ENCODE peak calls at places on chromosomes 2 and 18, in eight cellular contexts. F, S, K, I, G, W, X and C are unnamed samples.

GRCh38 chr2:173043897-173044472 is 31.7 kb upstream of the MAP3K20 start:
- DNase-seq in S (no peak), K (no peak), W (no peak), F (no peak), G (no peak), X (no peak), I (no peak), C (no peak)

GRCh38 chr18:54223568-54224241 is 764 bp downstream of the MBD2 start:
- DNase-seq in G (peak), K (peak), I (peak), X (peak), F (peak), S (peak), W (peak), C (peak)

GRCh38 chr2:119106301-119106897 is 52.2 kb downstream of the C1QL2 start:
- DNase-seq in X (peak), W (no peak), G (peak), S (no peak), I (no peak), F (no peak), K (peak), C (no peak)

GRCh38 chr2:40279001-40279400 is 172.9 kb downstream of the SLC8A1 start:
- DNase-seq in K (no peak), G (no peak), X (no peak), F (no peak), S (no peak), I (no peak), W (no peak), C (no peak)

GRCh38 chr2:12048551-12048950 is 302.1 kb downstream of the LPIN1 start:
- DNase-seq in G (no peak), F (no peak), S (no peak), W (no peak), K (no peak), I (no peak), X (no peak), C (no peak)

GRCh38 chr2:3463914-3464313 is 55.4 kb downstream of the ADI1 start:
- DNase-seq in I (no peak), G (no peak), K (no peak), X (peak), W (no peak), S (no peak), F (no peak), C (no peak)

GRCh38 chr18:3923750-3924149 is 473.8 kb downstream of the TGIF1 start:
- DNase-seq in G (no peak), K (no peak), F (no peak), S (no peak), X (no peak), W (no peak), I (no peak), C (no peak)

GRCh38 chr2:218876562-218877219 is 4.0 kb upstream of the WNT10A start:
- DNase-seq in I (peak), S (peak), F (peak), G (peak), X (no peak), K (peak), W (no peak), C (no peak)

GRCh38 chr2:1153959-1154358 is 203.3 kb downstream of the SNTG2 start:
- DNase-seq in X (no peak), I (no peak), K (peak), G (peak), F (no peak), S (peak), W (no peak), C (peak)

GRCh38 chr2:132977812-132978529 is 308.0 kb upstream of the LYPD1 start:
- DNase-seq in F (no peak), I (no peak), W (no peak), K (no peak), S (no peak), G (no peak), X (no peak), C (no peak)

GRCh38 chr2:101900375-101900774 is 91.4 kb upstream of the IL1R2 start:
- DNase-seq in W (no peak), S (no peak), I (no peak), G (no peak), X (no peak), K (no peak), F (no peak), C (no peak)

GRCh38 chr2:8623958-8624591 is 57.8 kb upstream of the ID2 start:
- DNase-seq in X (no peak), G (peak), S (no peak), F (no peak), I (no peak), K (no peak), W (no peak), C (no peak)

GRCh38 chr2:70771446-70771845 is 3.4 kb upstream of the ADD2 start:
- DNase-seq in G (no peak), X (no peak), I (no peak), S (no peak), W (no peak), K (no peak), F (no peak), C (no peak)

GRCh38 chr2:238971318-238972145 is 123.6 kb downstream of the TWIST2 start:
- DNase-seq in G (no peak), W (no peak), I (no peak), K (no peak), S (no peak), F (no peak), X (no peak), C (no peak)

GRCh38 chr18:24837065-24837464 is 376.6 kb downstream of the HRH4 start:
- DNase-seq in G (no peak), K (no peak), S (no peak), I (no peak), W (no peak), X (no peak), F (no peak), C (no peak)

GRCh38 chr2:203782262-203782976 is 76.0 kb downstream of the CD28 start:
- DNase-seq in I (peak), S (no peak), F (peak), K (peak), W (no peak), X (no peak), G (peak), C (peak)

GRCh38 chr2:54899576-54900200 is 150.6 kb downstream of the RTN4 start:
- DNase-seq in I (no peak), K (no peak), W (no peak), G (peak), F (peak), S (peak), X (no peak), C (no peak)

GRCh38 chr2:40401896-40402295 is 50.0 kb downstream of the SLC8A1 start:
- DNase-seq in G (no peak), X (no peak), S (no peak), K (no peak), I (no peak), W (no peak), F (peak), C (no peak)

GRCh38 chr2:238087211-238087610 is 12.9 kb upstream of the ESPNL start:
- DNase-seq in K (no peak), S (no peak), X (no peak), I (no peak), W (no peak), F (no peak), G (no peak), C (no peak)

GRCh38 chr2:192952254-192952653 is 757.5 kb upstream of the TMEFF2 start:
- DNase-seq in I (no peak), F (no peak), W (no peak), S (no peak), K (no peak), G (no peak), X (no peak), C (no peak)

GRCh38 chr2:232028631-232029030 is 67.1 kb downstream of the DIS3L2 start:
- DNase-seq in G (no peak), S (no peak), W (no peak), F (no peak), K (no peak), X (no peak), I (no peak), C (peak)

GRCh38 chr18:59079264-59079972 is 60.3 kb upstream of the SEC11C start:
- DNase-seq in W (no peak), I (no peak), X (no peak), G (no peak), K (no peak), F (no peak), S (peak), C (no peak)

GRCh38 chr2:134398300-134398699 is 144.4 kb downstream of the MGAT5 start:
- DNase-seq in F (no peak), X (no peak), K (no peak), I (no peak), G (no peak), W (no peak), S (no peak), C (no peak)
- TF ChIP-seq POLR2A in F (no peak), X (no peak), K (no peak), I (no peak), G (no peak), W (no peak), S (no peak), C (no peak)

GRCh38 chr2:199848323-199848722 is 2.7 kb downstream of the FTCDNL1 start:
- DNase-seq in I (no peak), K (no peak), X (no peak), G (no peak), W (no peak), F (no peak), S (no peak), C (no peak)

GRCh38 chr2:199851499-199851816 is 466 bp upstream of the FTCDNL1 start:
- DNase-seq in X (no peak), G (no peak), K (no peak), F (no peak), S (no peak), W (no peak), I (no peak), C (no peak)

GRCh38 chr2:199851886-199852285 is 894 bp upstream of the FTCDNL1 start:
- DNase-seq in K (no peak), F (no peak), G (no peak), X (no peak), W (no peak), I (no peak), S (no peak), C (no peak)

GRCh38 chr2:199850250-199850717 is 708 bp downstream of the FTCDNL1 start:
- DNase-seq in F (no peak), W (no peak), S (no peak), K (no peak), I (no peak), X (no peak), G (no peak), C (no peak)

DNA sequence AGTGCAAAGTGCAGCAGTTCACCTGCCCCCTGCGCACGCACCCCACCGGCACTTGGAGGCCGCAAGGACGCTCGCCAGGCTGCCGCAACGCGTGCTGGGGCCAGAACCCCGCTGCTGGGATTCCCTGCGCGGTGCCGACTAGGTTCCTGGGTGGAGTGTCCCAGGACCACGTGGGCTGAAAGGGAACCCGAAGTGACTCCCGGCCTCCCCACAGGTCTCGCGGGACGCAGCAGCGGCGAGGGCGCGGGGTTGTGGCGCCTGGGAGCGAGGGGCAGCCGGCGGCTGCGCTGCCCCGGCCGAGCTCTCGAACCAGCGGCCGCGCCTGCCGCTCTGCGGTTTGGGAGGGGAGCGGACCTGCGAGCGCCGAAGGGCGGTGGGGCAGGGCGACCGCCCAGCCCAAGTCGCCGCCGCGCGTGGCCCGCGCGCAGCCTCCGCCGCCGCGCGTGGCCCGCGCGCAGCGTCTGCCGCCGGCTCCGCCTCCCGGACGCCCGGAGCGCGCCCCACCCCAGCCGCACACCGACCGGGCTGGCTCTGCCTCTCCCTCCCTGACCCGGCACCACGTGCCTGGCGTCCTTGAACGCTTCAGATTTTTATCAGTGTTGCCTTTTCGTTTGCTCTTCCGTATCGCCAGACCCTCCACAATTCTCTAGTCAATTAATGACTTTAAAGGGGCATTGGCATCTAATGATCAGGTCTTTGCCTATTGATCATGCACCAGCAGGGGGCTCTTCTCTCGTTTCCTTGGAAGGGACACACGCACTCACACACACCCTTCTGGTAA is at the start of gene FTCDNL1:
- DNase-seq in G (peak), W (peak), X (peak), F (peak), K (peak), I (peak), S (peak), C (peak)
- TF ChIP-seq POLR2A in G (peak), W (no peak), X (no peak), F (peak), K (no peak), I (peak), S (no peak), C (peak)

GRCh38 chr2:121595012-121595891 is 54.0 kb downstream of the CLASP1 start:
- DNase-seq in W (no peak), F (no peak), G (no peak), S (no peak), K (no peak), X (no peak), I (no peak), C (no peak)
- TF ChIP-seq POLR2A in W (no peak), F (no peak), G (no peak), S (no peak), K (no peak), X (no peak), I (no peak), C (no peak)

DNA sequence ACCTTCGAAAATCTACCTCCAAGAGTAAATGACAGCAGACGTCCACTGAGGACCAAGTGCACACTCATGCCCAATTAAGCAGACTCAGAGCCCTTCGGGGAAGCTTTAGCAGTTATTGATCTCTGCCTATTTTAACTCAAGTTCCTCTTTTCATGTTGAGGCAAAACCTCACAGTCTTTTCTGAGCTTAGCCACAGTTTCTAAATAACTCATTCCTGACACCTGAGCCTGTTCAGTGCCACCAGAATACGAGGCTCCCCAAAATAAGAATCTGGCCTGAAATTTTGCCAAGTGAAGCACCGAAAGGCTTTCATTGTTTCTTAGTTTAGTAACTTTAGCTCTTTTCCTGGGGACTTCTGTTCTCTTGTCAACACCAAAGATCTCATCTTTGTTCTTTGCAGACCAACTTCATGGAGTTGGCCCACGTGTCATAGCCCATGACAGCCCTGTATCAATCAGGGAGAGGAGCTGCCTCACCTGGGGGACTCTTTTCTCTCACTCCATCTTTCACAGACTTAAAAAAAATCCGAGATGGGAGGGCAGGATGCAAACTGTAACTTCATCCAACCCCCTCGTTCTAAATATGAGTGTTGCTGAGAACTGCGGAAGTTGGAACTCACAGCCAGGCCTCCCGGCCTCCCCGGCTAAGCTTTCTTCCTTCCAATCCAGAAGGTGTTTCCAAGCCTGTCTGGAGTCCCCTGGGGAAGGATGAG is 22.2 kb downstream of the INPP5D start:
- DNase-seq in F (no peak), I (no peak), K (no peak), W (no peak), G (no peak), S (no peak), X (no peak), C (no peak)
- TF ChIP-seq POLR2A in F (no peak), I (no peak), K (no peak), W (no peak), G (no peak), S (no peak), X (no peak), C (no peak)

GRCh38 chr2:109523536-109524361 is 90.0 kb downstream of the SEPTIN10 start:
- DNase-seq in X (no peak), G (no peak), F (no peak), K (no peak), I (no peak), S (no peak), W (no peak), C (peak)
- TF ChIP-seq POLR2A in X (no peak), G (no peak), F (no peak), K (no peak), I (no peak), S (no peak), W (no peak), C (no peak)

GRCh38 chr2:38075436-38076249 is at the start of gene CYP1B1:
- DNase-seq in I (no peak), K (no peak), F (no peak), X (no peak), W (no peak), G (no peak), S (no peak), C (no peak)
- TF ChIP-seq POLR2A in I (no peak), K (no peak), F (no peak), X (no peak), W (peak), G (no peak), S (peak), C (no peak)

GRCh38 chr18:50398947-50399346 is 24.1 kb downstream of the SKA1 start:
- DNase-seq in W (no peak), I (no peak), X (no peak), G (no peak), S (no peak), F (no peak), K (no peak), C (no peak)
- TF ChIP-seq POLR2A in W (no peak), I (no peak), X (no peak), G (no peak), S (no peak), F (no peak), K (no peak), C (no peak)

DNA sequence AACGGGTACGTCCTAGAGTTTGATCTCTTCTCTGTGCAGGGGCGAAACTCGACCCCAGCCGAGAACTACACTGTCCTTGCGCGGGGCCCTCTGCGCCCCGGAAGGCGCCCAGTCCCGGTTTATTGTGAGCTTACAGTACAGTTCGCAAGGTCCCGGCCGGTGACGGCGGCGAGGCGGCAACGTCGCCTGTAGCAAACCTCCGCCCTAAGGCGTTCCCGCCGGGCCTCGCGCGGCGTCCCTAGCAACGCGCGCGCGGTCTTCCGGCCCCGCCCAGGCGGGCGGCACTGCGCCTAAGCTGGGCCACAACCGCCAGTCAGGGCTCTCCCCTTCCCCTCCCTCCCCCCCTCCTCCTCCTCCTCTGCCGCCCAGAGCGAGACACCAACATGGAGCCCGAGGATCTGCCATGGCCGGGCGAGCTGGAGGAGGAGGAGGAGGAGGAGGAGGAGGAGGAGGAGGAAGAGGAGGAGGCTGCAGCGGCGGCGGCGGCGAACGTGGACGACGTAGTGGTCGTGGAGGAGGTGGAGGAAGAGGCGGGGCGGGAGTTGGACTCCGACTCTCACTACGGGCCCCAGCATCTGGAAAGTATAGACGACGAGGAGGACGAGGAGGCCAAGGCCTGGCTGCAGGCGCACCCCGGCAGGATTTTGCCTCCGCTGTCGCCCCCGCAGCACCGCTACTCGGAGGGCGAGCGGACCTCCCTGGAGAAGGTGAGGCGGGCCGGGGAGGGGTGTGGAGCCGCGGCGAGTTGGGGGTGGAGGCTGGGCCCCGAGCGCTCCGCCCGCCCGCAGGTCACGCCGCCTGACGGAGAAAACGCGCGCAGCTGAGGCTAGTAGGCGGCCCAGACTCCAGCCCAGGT is at the start of gene ALMS1:
- DNase-seq in S (peak), F (peak), W (peak), G (peak), K (peak), X (peak), I (peak), C (peak)
- TF ChIP-seq POLR2A in S (peak), F (peak), W (no peak), G (peak), K (peak), X (peak), I (peak), C (peak)

GRCh38 chr2:72497761-72498160 is 328.1 kb downstream of the EXOC6B start:
- DNase-seq in W (no peak), K (no peak), X (no peak), I (no peak), F (no peak), G (no peak), S (no peak), C (no peak)

GRCh38 chr2:72494392-72494791 is 331.4 kb downstream of the EXOC6B start:
- DNase-seq in S (no peak), F (no peak), I (no peak), G (no peak), K (no peak), X (no peak), W (no peak), C (no peak)

DNA sequence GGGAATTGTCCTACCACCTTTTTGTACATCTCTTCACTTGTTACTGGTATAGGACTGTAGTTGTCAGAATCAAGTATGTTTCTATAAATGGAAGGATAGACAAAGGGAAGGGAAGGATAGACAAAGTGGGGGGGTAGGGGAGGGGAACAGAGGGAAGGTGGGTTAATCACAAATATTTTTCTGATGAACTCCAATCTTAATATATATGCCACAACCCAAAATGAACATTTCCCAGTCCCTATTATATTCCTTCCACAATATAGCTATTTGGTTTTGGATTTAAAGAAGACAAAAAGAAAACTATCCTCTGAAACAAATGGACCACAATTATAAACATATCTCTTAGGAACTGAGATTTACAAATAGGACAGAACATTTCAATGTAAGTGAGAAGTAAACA is 329.4 kb downstream of the EXOC6B start:
- DNase-seq in F (no peak), K (no peak), W (no peak), G (no peak), S (no peak), I (no peak), X (no peak), C (no peak)
- TF ChIP-seq POLR2A in F (no peak), K (no peak), W (no peak), G (no peak), S (no peak), I (no peak), X (no peak), C (no peak)

GRCh38 chr2:127642706-127643697 is 3.0 kb upstream of the GPR17 start:
- DNase-seq in G (no peak), I (no peak), S (no peak), W (no peak), K (no peak), X (no peak), F (no peak), C (no peak)
- TF ChIP-seq POLR2A in G (no peak), I (no peak), S (no peak), W (no peak), K (no peak), X (no peak), F (no peak), C (no peak)